ENCODE peak calls at places on chromosome 22, in five cellular contexts. V is brain microvascular endothelial cell; X is IMR-90; F is A549; I is activated CD8-positive, alpha-beta T cell treated with anti-CD3 and anti-CD28 coated beads for 36 hours. O is an unnamed sample.
A peak's percentile ranks its signal among the peaks of the same experiment; 100 is the strongest.

GRCh38 chr22:29265929-29266328 is 1.9 kb downstream of the RHBDD3 start:
- DNase-seq in V (no peak), I (no peak), F (no peak), X (no peak), O (no peak)

GRCh38 chr22:29344137-29344536 is 28.6 kb upstream of the RASL10A start:
- DNase-seq in X (peak; percentile 79), I (no peak), F (peak; percentile 28), V (peak; percentile 90), O (peak; percentile 98)

GRCh38 chr22:46671824-46672432 is 51.7 kb downstream of the GRAMD4 start:
- DNase-seq in I (no peak), F (no peak), X (no peak), V (no peak), O (no peak)

GRCh38 chr22:29757096-29757495 is 9.7 kb downstream of the ZMAT5 start:
- DNase-seq in X (no peak), I (no peak), V (no peak), F (no peak), O (no peak)

GRCh38 chr22:27970596-27971220 is 51.7 kb upstream of the PITPNB start:
- DNase-seq in F (no peak), I (no peak), V (no peak), X (peak; percentile 54), O (peak; percentile 11)

GRCh38 chr22:43882122-43882767 is 9.6 kb downstream of the PNPLA5 start:
- DNase-seq in X (no peak), V (no peak), F (no peak), I (no peak), O (no peak)

GRCh38 chr22:29096736-29097669 is 24.2 kb downstream of the KREMEN1 start:
- DNase-seq in X (peak; percentile 30), F (no peak), V (no peak), I (no peak), O (no peak)

GRCh38 chr22:36197065-36197440 is 4.6 kb downstream of the APOL4 start:
- DNase-seq in I (no peak), V (peak; percentile 22), F (no peak), X (peak; percentile 70), O (no peak)

GRCh38 chr22:31537019-31537535 is 40.7 kb downstream of the SFI1 start:
- DNase-seq in I (peak; percentile 81), F (no peak), X (no peak), V (no peak), O (no peak)

GRCh38 chr22:46076651-46077339 is 73.5 kb upstream of the PPARA start:
- DNase-seq in X (peak; percentile 37), I (no peak), V (no peak), F (peak; percentile 76), O (peak; percentile 71)

GRCh38 chr22:24441406-24442351 is 14.3 kb downstream of the ADORA2A start:
- DNase-seq in I (no peak), X (no peak), F (no peak), V (no peak), O (no peak)

GRCh38 chr22:43789452-43789851 is 22.7 kb downstream of the EFCAB6 start:
- DNase-seq in F (peak; percentile 63), X (peak; percentile 99), I (no peak), V (peak; percentile 33), O (peak; percentile 89)

GRCh38 chr22:39520054-39520873 is at the start of gene ATF4:
- DNase-seq in F (peak; percentile 99), I (peak; percentile 99), V (peak; percentile 99), X (peak; percentile 99), O (peak; percentile 99)

GRCh38 chr22:39520874-39521857 is 804 bp downstream of the ATF4 start:
- DNase-seq in F (peak; percentile 72), V (peak; percentile 72), X (peak; percentile 73), I (peak; percentile 78), O (peak; percentile 69)

GRCh38 chr22:39518124-39518786 is 2.1 kb upstream of the ATF4 start:
- DNase-seq in F (no peak), X (peak; percentile 30), I (no peak), V (no peak), O (no peak)

GRCh38 chr22:39518996-39519680 is 1.2 kb upstream of the ATF4 start:
- DNase-seq in F (no peak), I (peak; percentile 52), V (peak; percentile 52), X (peak; percentile 48), O (peak; percentile 50)

DNA sequence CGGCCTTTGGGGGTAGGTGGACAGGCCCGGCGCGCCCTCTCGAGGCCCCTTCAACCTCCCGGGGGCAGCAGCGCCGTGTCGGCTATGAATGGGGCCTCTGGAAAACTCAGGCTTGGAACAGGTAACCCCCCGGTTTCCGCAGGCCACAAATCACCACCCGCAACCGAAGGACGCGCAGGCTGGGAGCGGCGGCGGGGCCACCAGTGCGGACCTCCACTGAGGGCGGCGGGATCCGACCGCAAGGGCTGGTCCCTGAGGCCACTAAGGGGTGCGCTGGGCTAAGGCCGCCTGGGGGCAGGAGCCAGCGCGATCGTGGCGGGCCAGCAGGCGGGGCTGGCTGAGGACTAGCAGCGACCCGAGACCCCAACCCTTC is 695 bp upstream of the ATF4 start:
- DNase-seq in V (no peak), I (no peak), F (peak; percentile 61), X (no peak), O (no peak)
- TF ChIP-seq CTCF in V (peak; percentile 43), I (no peak), F (peak; percentile 21), X (peak; percentile 26), O (peak; percentile 73)

GRCh38 chr22:48944433-48944755 is 883.3 kb downstream of the BRD1 start:
- DNase-seq in I (no peak), V (no peak), X (no peak), F (no peak), O (no peak)

GRCh38 chr22:48941903-48942625 is 885.6 kb downstream of the BRD1 start:
- DNase-seq in X (no peak), I (no peak), V (no peak), F (no peak), O (no peak)

GRCh38 chr22:48942698-48943566 is 884.7 kb downstream of the BRD1 start:
- DNase-seq in X (no peak), V (no peak), F (no peak), I (no peak), O (no peak)

GRCh38 chr22:48944756-48945620 is 882.7 kb downstream of the BRD1 start:
- DNase-seq in V (no peak), F (no peak), X (no peak), I (no peak), O (no peak)

GRCh38 chr22:48943567-48944432 is 883.9 kb downstream of the BRD1 start:
- DNase-seq in I (peak; percentile 17), X (no peak), V (no peak), F (peak; percentile 20), O (no peak)
- TF ChIP-seq CTCF in I (peak; percentile 21), X (no peak), V (no peak), F (peak; percentile 34), O (peak; percentile 40)

GRCh38 chr22:20580611-20581502 is 73.4 kb downstream of the MED15 start:
- DNase-seq in V (no peak), X (no peak), I (no peak), F (no peak), O (no peak)

GRCh38 chr22:20582520-20583361 is 75.3 kb downstream of the MED15 start:
- DNase-seq in F (no peak), X (no peak), I (no peak), V (no peak), O (no peak)

GRCh38 chr22:20581503-20582170 is 74.2 kb downstream of the MED15 start:
- DNase-seq in V (no peak), F (no peak), X (no peak), I (no peak), O (no peak)

GRCh38 chr22:20583471-20583922 is 76.1 kb downstream of the MED15 start:
- DNase-seq in X (no peak), F (peak; percentile 20), V (no peak), I (no peak), O (no peak)

DNA sequence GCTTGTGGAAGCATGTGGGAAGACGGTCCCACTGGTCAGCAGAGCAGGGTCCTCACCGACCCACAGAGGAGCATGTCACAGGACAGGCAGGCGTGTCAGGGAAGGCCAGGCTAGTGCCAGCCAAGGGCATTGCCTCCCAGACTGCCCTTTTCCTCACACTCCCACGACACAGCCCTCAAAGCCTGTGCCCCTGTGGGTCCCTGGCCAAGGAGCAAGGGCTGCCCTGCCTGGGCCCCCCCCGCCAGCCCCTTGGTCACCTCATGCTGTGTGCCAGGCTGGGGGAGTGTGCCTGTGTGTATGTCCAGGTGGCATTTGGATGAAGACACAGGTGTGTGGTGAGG is 74.7 kb downstream of the MED15 start:
- DNase-seq in V (no peak), F (no peak), I (no peak), X (no peak), O (no peak)
- TF ChIP-seq CTCF in V (no peak), F (no peak), I (no peak), X (no peak), O (no peak)

GRCh38 chr22:25690798-25691197 is 51.2 kb upstream of the MYO18B start:
- DNase-seq in X (no peak), V (no peak), I (no peak), F (no peak), O (no peak)

GRCh38 chr22:25694167-25694907 is 47.7 kb upstream of the MYO18B start:
- DNase-seq in V (no peak), I (no peak), X (no peak), F (no peak), O (no peak)

GRCh38 chr22:25692965-25693565 is 48.9 kb upstream of the MYO18B start:
- DNase-seq in I (no peak), X (no peak), F (no peak), V (no peak), O (no peak)

GRCh38 chr22:25689631-25690030 is 52.4 kb upstream of the MYO18B start:
- DNase-seq in I (no peak), V (peak; percentile 7), X (no peak), F (no peak), O (no peak)

DNA sequence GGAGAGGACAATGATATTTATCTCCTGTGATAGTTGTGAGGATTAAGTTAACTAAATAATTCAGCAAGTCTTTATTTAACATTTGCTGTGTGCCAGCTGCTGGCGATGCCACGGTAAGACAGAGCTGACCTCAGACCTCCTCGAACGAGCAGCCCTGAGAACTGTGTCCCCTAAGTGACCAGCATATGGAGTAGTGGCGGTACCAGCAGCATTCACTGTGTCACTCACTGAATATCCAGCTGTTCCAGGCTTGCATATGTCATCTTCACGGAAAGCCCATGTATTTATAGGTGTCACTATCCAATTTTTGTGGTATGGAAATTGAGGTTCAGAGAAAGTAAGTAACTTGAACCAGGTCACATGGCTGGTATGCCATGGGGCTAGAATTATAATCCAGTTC is 49.6 kb upstream of the MYO18B start:
- DNase-seq in V (no peak), X (no peak), I (no peak), F (no peak), O (no peak)
- TF ChIP-seq CTCF in V (no peak), X (no peak), I (no peak), F (no peak), O (no peak)

GRCh38 chr22:44930016-44930710 is 79.6 kb downstream of the PHF21B start:
- DNase-seq in I (no peak), F (no peak), X (no peak), V (no peak), O (no peak)
- TF ChIP-seq CTCF in I (no peak), F (no peak), X (no peak), V (no peak), O (no peak)